ENCODE peak calls at places on chromosomes 5 and 9, in four cellular contexts. S, G, I and D are unnamed samples.
A peak's percentile ranks its signal among the peaks of the same experiment; 100 is the strongest.

GRCh38 chr5:158589939-158590338 is 509.8 kb downstream of the EBF1 start:
- DNase-seq in S (peak; percentile 21), G (no peak), I (no peak), D (no peak)

GRCh38 chr9:100425758-100426157 is 1.2 kb upstream of the MSANTD3 start:
- DNase-seq in G (no peak), I (no peak), S (no peak), D (no peak)

GRCh38 chr9:78669591-78669990 is 372.7 kb downstream of the PSAT1 start:
- DNase-seq in S (peak; percentile 85), G (peak; percentile 18), I (no peak), D (no peak)

GRCh38 chr5:101950050-101950449 is 346.0 kb downstream of the SLCO4C1 start:
- DNase-seq in G (no peak), S (no peak), I (no peak), D (no peak)

GRCh38 chr5:31770157-31770556 is 131.2 kb downstream of the PDZD2 start:
- DNase-seq in I (no peak), S (no peak), G (no peak), D (no peak)

GRCh38 chr5:8396756-8397155 is 527.8 kb downstream of the MTRR start:
- DNase-seq in G (peak; percentile 13), I (no peak), S (no peak), D (peak; percentile 69)

GRCh38 chr5:28809811-28810750 is 1771.7 kb upstream of the CDH9 start:
- DNase-seq in G (no peak), S (no peak), I (no peak), D (no peak)

GRCh38 chr9:113772121-113772885 is 103.8 kb upstream of the ZNF618 start:
- DNase-seq in S (peak; percentile 5), G (peak; percentile 52), I (no peak), D (peak; percentile 80)

GRCh38 chr9:21252727-21253547 is 13.1 kb upstream of the IFNA14 start:
- DNase-seq in G (peak; percentile 14), I (peak; percentile 32), S (peak; percentile 35), D (peak; percentile 9)

GRCh38 chr9:70256123-70256551 is 2.6 kb upstream of the SMC5 start:
- DNase-seq in G (peak; percentile 89), S (peak; percentile 82), I (peak; percentile 74), D (peak; percentile 79)

GRCh38 chr9:116270559-116270958 is 117.0 kb downstream of the PAPPA start:
- DNase-seq in S (no peak), I (no peak), G (no peak), D (no peak)

GRCh38 chr5:173890195-173890951 is 2.2 kb downstream of the CPEB4 start:
- DNase-seq in I (peak; percentile 24), G (peak; percentile 30), S (peak; percentile 42), D (no peak)

GRCh38 chr5:59873113-59873512 is 20.4 kb downstream of the PDE4D start:
- DNase-seq in I (no peak), S (peak; percentile 96), G (peak; percentile 74), D (peak; percentile 75)

GRCh38 chr9:97773723-97774122 is 76.6 kb upstream of the XPA start:
- DNase-seq in G (peak; percentile 37), I (no peak), S (peak; percentile 18), D (peak; percentile 44)

GRCh38 chr5:124920909-124921666 is 174.6 kb upstream of the ZNF608 start:
- DNase-seq in S (no peak), I (no peak), G (no peak), D (no peak)

GRCh38 chr5:133844836-133845235 is 123.6 kb downstream of the C5orf15 start:
- DNase-seq in S (no peak), I (no peak), G (no peak), D (no peak)

GRCh38 chr9:72526901-72527800 is 5.7 kb downstream of the TMC1 start:
- DNase-seq in G (peak; percentile 93), S (peak; percentile 91), I (peak; percentile 92), D (peak; percentile 95)

GRCh38 chr9:19741178-19741577 is 47.7 kb downstream of the SLC24A2 start:
- DNase-seq in I (no peak), G (no peak), S (no peak), D (no peak)

GRCh38 chr9:134807726-134808125 is 72.9 kb upstream of the FCN2 start:
- DNase-seq in S (no peak), I (peak; percentile 49), G (peak; percentile 64), D (peak; percentile 51)

GRCh38 chr9:27019589-27019988 is 14.1 kb upstream of the LRRC19 start:
- DNase-seq in I (no peak), S (no peak), G (peak; percentile 87), D (no peak)